ENCODE peak calls at places on chromosome 18, in eight cellular contexts. D is CD8-positive, alpha-beta T cell; J is transverse colon; K is stomach; I is choroid plexus epithelial cell; S is right atrium auricular region; V is tibial nerve; T is BE2C. Z is an unnamed sample.

GRCh38 chr18:60667016-60667415 is 294.4 kb upstream of the MC4R start:
- DNase-seq in D (no peak), J (no peak), K (no peak), I (no peak), S (no peak), V (no peak), T (no peak), Z (no peak)

GRCh38 chr18:45856526-45856925 is 31.1 kb downstream of the SIGLEC15 start:
- DNase-seq in D (no peak), J (no peak), K (no peak), I (peak), S (no peak), V (no peak), T (no peak), Z (peak)

GRCh38 chr18:61001138-61001537 is 332.1 kb upstream of the CDH20 start:
- DNase-seq in D (no peak), J (no peak), K (no peak), I (no peak), S (no peak), V (no peak), T (no peak), Z (peak)

GRCh38 chr18:54647176-54647575 is 56.1 kb downstream of the DYNAP start:
- DNase-seq in D (no peak), J (peak), K (no peak), I (peak), S (no peak), V (no peak), T (no peak), Z (peak)

GRCh38 chr18:55522011-55522410 is 66.0 kb downstream of the TCF4 start:
- DNase-seq in D (no peak), J (peak), K (no peak), I (peak), S (no peak), V (no peak), T (peak), Z (peak)

GRCh38 chr18:26496528-26496927 is 51.8 kb downstream of the KCTD1 start:
- DNase-seq in D (no peak), J (no peak), K (no peak), I (no peak), S (no peak), V (no peak), T (no peak), Z (no peak)

GRCh38 chr18:58247363-58247834 is 203.4 kb downstream of the NEDD4L start:
- DNase-seq in D (no peak), J (no peak), K (no peak), I (peak), S (no peak), V (no peak), T (peak), Z (peak)

GRCh38 chr18:770583-770961 is 41.5 kb downstream of the YES1 start:
- DNase-seq in D (no peak), J (no peak), K (no peak), I (no peak), S (no peak), V (no peak), T (no peak), Z (no peak)

GRCh38 chr18:3269241-3269640 is 7.3 kb downstream of the MYL12B start:
- DNase-seq in D (no peak), J (no peak), K (no peak), I (no peak), S (no peak), V (no peak), T (no peak), Z (no peak)

GRCh38 chr18:24726727-24727539 is 266.5 kb downstream of the HRH4 start:
- DNase-seq in D (peak), J (peak), K (peak), I (peak), S (peak), V (no peak), T (peak), Z (peak)

GRCh38 chr18:12255626-12256026 is 1.5 kb downstream of the CIDEA start:
- DNase-seq in D (no peak), J (no peak), K (no peak), I (no peak), S (no peak), V (no peak), T (no peak), Z (no peak)

GRCh38 chr18:56321470-56321869 is 316.9 kb downstream of the TXNL1 start:
- DNase-seq in D (no peak), J (no peak), K (no peak), I (no peak), S (no peak), V (no peak), T (no peak), Z (peak)

GRCh38 chr18:49890041-49890440 is 76.7 kb upstream of the ACAA2 start:
- DNase-seq in D (no peak), J (no peak), K (no peak), I (no peak), S (no peak), V (no peak), T (no peak), Z (no peak)

GRCh38 chr18:12362473-12363174 is 14.4 kb downstream of the AFG3L2 start:
- DNase-seq in D (no peak), J (no peak), K (no peak), I (no peak), S (no peak), V (no peak), T (no peak), Z (no peak)

GRCh38 chr18:52670903-52671302 is 330.9 kb downstream of the DCC start:
- DNase-seq in D (no peak), J (no peak), K (no peak), I (peak), S (no peak), V (no peak), T (no peak), Z (peak)

GRCh38 chr18:12867724-12868123 is 16.3 kb downstream of the PTPN2 start:
- DNase-seq in D (no peak), J (no peak), K (no peak), I (no peak), S (no peak), V (no peak), T (no peak), Z (no peak)

GRCh38 chr18:67615876-67616275 is 99.4 kb upstream of the DSEL start:
- DNase-seq in D (no peak), J (no peak), K (no peak), I (no peak), S (no peak), V (no peak), T (no peak), Z (no peak)

GRCh38 chr18:77676901-77677300 is 427.3 kb downstream of the GALR1 start:
- DNase-seq in D (no peak), J (no peak), K (no peak), I (no peak), S (no peak), V (no peak), T (no peak), Z (no peak)

GRCh38 chr18:55097406-55098170 is 138.3 kb upstream of the CCDC68 start:
- DNase-seq in D (no peak), J (no peak), K (no peak), I (peak), S (no peak), V (no peak), T (no peak), Z (peak)

GRCh38 chr18:79846936-79847557 is 49.3 kb downstream of the KCNG2 start:
- DNase-seq in D (peak), J (no peak), K (no peak), I (no peak), S (no peak), V (no peak), T (no peak), Z (no peak)

GRCh38 chr18:42233908-42234307 is 278.9 kb downstream of the PIK3C3 start:
- DNase-seq in D (no peak), J (no peak), K (no peak), I (no peak), S (no peak), V (no peak), T (no peak), Z (no peak)

GRCh38 chr18:77234504-77235365 is 14.9 kb upstream of the GALR1 start:
- DNase-seq in D (no peak), J (no peak), K (no peak), I (no peak), S (no peak), V (no peak), T (no peak), Z (no peak)

GRCh38 chr18:77876319-77876865 is 626.7 kb downstream of the GALR1 start:
- DNase-seq in D (no peak), J (no peak), K (no peak), I (no peak), S (no peak), V (no peak), T (no peak), Z (no peak)

GRCh38 chr18:7476386-7476785 is 90.7 kb upstream of the PTPRM start:
- DNase-seq in D (no peak), J (no peak), K (no peak), I (peak), S (no peak), V (no peak), T (no peak), Z (no peak)

GRCh38 chr18:77299706-77300105 is 50.1 kb downstream of the GALR1 start:
- DNase-seq in D (no peak), J (no peak), K (no peak), I (no peak), S (no peak), V (no peak), T (no peak), Z (no peak)

GRCh38 chr18:25109484-25109883 is 242.5 kb downstream of the ZNF521 start:
- DNase-seq in D (no peak), J (no peak), K (no peak), I (peak), S (no peak), V (no peak), T (no peak), Z (no peak)

GRCh38 chr18:58937204-58937603 is 72.5 kb downstream of the ZNF532 start:
- DNase-seq in D (no peak), J (no peak), K (no peak), I (peak), S (no peak), V (no peak), T (no peak), Z (peak)

GRCh38 chr18:79402977-79403722 is 7.4 kb downstream of the NFATC1 start:
- DNase-seq in D (no peak), J (peak), K (peak), I (no peak), S (peak), V (peak), T (no peak), Z (peak)

GRCh38 chr18:10926565-10927194 is 222.7 kb downstream of the PIEZO2 start:
- DNase-seq in D (no peak), J (no peak), K (no peak), I (peak), S (no peak), V (no peak), T (no peak), Z (peak)

GRCh38 chr18:25669741-25670140 is 317.8 kb upstream of the ZNF521 start:
- DNase-seq in D (no peak), J (no peak), K (no peak), I (peak), S (no peak), V (no peak), T (no peak), Z (peak)

GRCh38 chr18:72847771-72848170 is 20.0 kb downstream of the NETO1 start:
- DNase-seq in D (no peak), J (no peak), K (no peak), I (no peak), S (no peak), V (no peak), T (no peak), Z (no peak)

GRCh38 chr18:23662309-23663263 is at the start of gene ANKRD29:
- DNase-seq in D (peak), J (peak), K (peak), I (no peak), S (no peak), V (no peak), T (peak), Z (peak)

GRCh38 chr18:46411862-46412690 is 244.9 kb downstream of the LOXHD1 start:
- DNase-seq in D (no peak), J (no peak), K (no peak), I (peak), S (peak), V (no peak), T (peak), Z (peak)

GRCh38 chr18:31269508-31270074 is 48.4 kb upstream of the DSG1 start:
- DNase-seq in D (no peak), J (no peak), K (peak), I (no peak), S (no peak), V (no peak), T (no peak), Z (no peak)

GRCh38 chr18:31270578-31270977 is 47.4 kb upstream of the DSG1 start:
- DNase-seq in D (no peak), J (no peak), K (no peak), I (no peak), S (no peak), V (no peak), T (no peak), Z (no peak)

GRCh38 chr18:31275722-31276463 is 42.1 kb upstream of the DSG1 start:
- DNase-seq in D (no peak), J (peak), K (no peak), I (peak), S (no peak), V (no peak), T (no peak), Z (no peak)

GRCh38 chr18:31274915-31275314 is 43.0 kb upstream of the DSG1 start:
- DNase-seq in D (no peak), J (peak), K (peak), I (peak), S (peak), V (peak), T (no peak), Z (peak)

GRCh38 chr18:31273812-31274527 is 44.0 kb upstream of the DSG1 start:
- DNase-seq in D (no peak), J (peak), K (no peak), I (no peak), S (no peak), V (no peak), T (no peak), Z (no peak)
- TF ChIP-seq CTCF in D (no peak), J (peak), K (no peak), I (no peak), S (no peak), V (no peak), T (no peak), Z (no peak)

GRCh38 chr18:74994502-74995403 is 214.2 kb downstream of the PTGR3 start:
- DNase-seq in D (peak), J (peak), K (no peak), I (peak), S (no peak), V (no peak), T (no peak), Z (peak)
- H3K4me3 ChIP-seq in D (no peak), J (no peak), K (no peak), I (no peak), S (no peak), V (no peak), T (no peak), Z (no peak)

GRCh38 chr18:13910501-13910900 is 4.8 kb downstream of the MC2R start:
- DNase-seq in D (no peak), J (no peak), K (no peak), I (no peak), S (no peak), V (no peak), T (no peak), Z (no peak)

GRCh38 chr18:13912601-13913000 is 2.7 kb downstream of the MC2R start:
- DNase-seq in D (no peak), J (no peak), K (no peak), I (no peak), S (no peak), V (no peak), T (no peak), Z (no peak)

GRCh38 chr18:13910986-13911385 is 4.3 kb downstream of the MC2R start:
- DNase-seq in D (no peak), J (no peak), K (no peak), I (no peak), S (no peak), V (no peak), T (no peak), Z (no peak)

GRCh38 chr18:13909141-13909540 is 6.2 kb downstream of the MC2R start:
- DNase-seq in D (no peak), J (no peak), K (no peak), I (no peak), S (no peak), V (no peak), T (no peak), Z (no peak)

DNA sequence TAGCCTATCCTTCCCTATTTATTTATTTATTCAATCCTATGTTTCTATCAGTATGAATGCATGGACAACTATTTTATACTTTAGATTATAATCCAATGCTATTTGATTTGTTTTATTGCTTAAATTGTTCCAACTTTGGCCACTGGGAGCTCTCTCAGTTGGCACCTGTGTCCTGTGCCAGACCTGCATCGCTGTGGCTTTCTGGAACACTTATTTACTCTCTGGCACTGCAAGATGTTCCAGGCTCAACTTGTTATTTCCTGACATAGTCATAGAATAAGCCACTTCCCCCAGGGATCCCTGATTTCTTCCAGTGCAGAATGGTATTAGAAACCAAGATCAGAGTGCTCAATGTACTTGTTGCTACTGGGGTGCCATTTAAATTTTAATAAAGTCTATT is 5.8 kb downstream of the MC2R start:
- DNase-seq in D (no peak), J (no peak), K (no peak), I (no peak), S (no peak), V (no peak), T (no peak), Z (no peak)
- TF ChIP-seq CTCF in D (no peak), J (no peak), K (no peak), I (no peak), S (no peak), V (no peak), T (no peak), Z (no peak)

DNA sequence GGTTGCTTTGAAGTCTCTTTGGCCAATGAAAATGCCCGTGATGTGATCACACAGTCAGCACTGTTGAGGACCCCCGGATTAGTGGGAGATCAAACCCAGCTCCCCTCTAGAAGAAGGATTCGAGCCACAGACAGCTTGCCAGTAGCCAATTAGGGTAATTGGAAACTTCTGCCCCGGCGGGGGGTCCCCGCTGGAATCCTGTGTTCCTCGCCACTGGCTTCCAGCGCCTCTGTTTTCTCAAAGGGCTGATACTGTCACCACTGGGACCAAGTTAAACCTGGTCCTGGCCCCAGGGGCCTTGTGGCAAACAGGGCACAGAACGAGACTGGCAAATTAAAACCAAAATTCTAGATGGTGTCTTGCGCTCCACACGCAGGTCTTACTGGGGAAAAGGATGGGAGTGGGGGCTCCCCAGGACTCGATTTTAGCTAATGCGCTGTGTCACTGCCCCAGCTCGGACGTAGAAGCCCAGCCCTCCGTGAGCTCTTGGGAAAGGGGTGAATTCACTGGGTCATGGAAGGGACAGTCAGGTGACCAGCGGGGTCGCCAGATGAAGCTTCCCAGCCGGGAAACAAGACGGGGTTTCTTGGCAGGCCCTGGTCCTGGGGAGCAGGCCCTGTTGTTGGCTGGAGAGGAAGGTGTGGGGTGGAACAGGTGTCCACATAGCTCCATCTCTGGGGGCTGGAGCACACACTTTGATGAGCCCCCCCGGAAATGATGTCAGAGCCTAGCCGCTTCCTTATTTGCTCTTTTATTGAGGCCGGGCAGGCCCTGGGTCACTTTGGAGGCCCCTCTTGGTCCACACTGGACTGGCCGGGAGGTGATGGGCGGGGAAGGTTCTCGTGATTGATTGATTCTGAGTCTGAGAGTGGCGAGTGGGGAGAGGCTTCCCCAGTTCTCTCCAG is 90.2 kb downstream of the SMAD7 start:
- DNase-seq in D (no peak), J (no peak), K (no peak), I (no peak), S (no peak), V (no peak), T (no peak), Z (no peak)
- H3K4me3 ChIP-seq in D (no peak), J (no peak), K (no peak), I (no peak), S (no peak), V (no peak), T (no peak), Z (no peak)

GRCh38 chr18:29892960-29893558 is 1149.5 kb downstream of the DSC3 start:
- DNase-seq in D (no peak), J (no peak), K (no peak), I (peak), S (no peak), V (no peak), T (no peak), Z (peak)
- TF ChIP-seq CTCF in D (no peak), J (no peak), K (no peak), I (peak), S (no peak), V (no peak), T (peak), Z (peak)

Z was measured in cardiac fibroblast.